ENCODE peak calls at places on chromosome 14, in six cellular contexts. J is tibial nerve, L is IMR-90, F is breast epithelium, S is uterus, Y is A549. X is an unnamed sample.

GRCh38 chr14:81323621-81324400 is 76.3 kb downstream of the STON2 start:
- DNase-seq in F (peak; percentile 54), Y (peak; percentile 69), S (no peak), J (no peak), L (no peak), X (no peak)

GRCh38 chr14:91388551-91388975 is 29.1 kb downstream of the CCDC88C start:
- DNase-seq in Y (no peak), F (no peak), J (no peak), S (no peak), L (peak; percentile 59), X (no peak)

GRCh38 chr14:34099630-34100029 is 148.8 kb upstream of the EGLN3 start:
- DNase-seq in J (no peak), S (no peak), Y (no peak), L (no peak), F (no peak), X (no peak)

GRCh38 chr14:80216818-80217217 is 5.5 kb upstream of the DIO2 start:
- DNase-seq in J (no peak), F (no peak), Y (no peak), L (peak; percentile 17), S (no peak), X (no peak)

GRCh38 chr14:76778546-76779215 is 17.4 kb downstream of the VASH1 start:
- DNase-seq in J (no peak), S (no peak), F (no peak), L (no peak), Y (no peak), X (peak; percentile 62)

GRCh38 chr14:106872619-106873446 is 1346.5 kb downstream of the TMEM121 start:
- DNase-seq in Y (peak; percentile 53), S (peak; percentile 36), F (no peak), J (no peak), L (no peak), X (no peak)

GRCh38 chr14:94738786-94739185 is 31.1 kb downstream of the GSC start:
- DNase-seq in Y (no peak), J (no peak), L (no peak), F (no peak), S (no peak), X (no peak)

GRCh38 chr14:101888182-101888581 is 76.2 kb upstream of the DYNC1H1 start:
- DNase-seq in Y (no peak), J (no peak), F (no peak), S (no peak), L (no peak), X (no peak)

GRCh38 chr14:94897583-94897982 is 127.7 kb upstream of the GSC start:
- DNase-seq in F (no peak), Y (no peak), L (no peak), S (no peak), J (no peak), X (no peak)

GRCh38 chr14:64706552-64707193 is 2.4 kb downstream of the PLEKHG3 start:
- DNase-seq in Y (no peak), F (no peak), S (peak; percentile 38), L (no peak), J (no peak), X (peak; percentile 59)

GRCh38 chr14:80388980-80389711 is 177.8 kb upstream of the DIO2 start:
- DNase-seq in L (peak; percentile 92), Y (peak; percentile 11), F (no peak), S (no peak), J (no peak), X (no peak)

GRCh38 chr14:81402123-81402495 is 2.0 kb upstream of the STON2 start:
- DNase-seq in F (no peak), J (no peak), L (no peak), Y (no peak), S (no peak), X (no peak)

GRCh38 chr14:95533391-95533821 is 1.4 kb upstream of the GLRX5 start:
- DNase-seq in S (no peak), F (no peak), L (peak; percentile 65), J (no peak), Y (no peak), X (no peak)

GRCh38 chr14:33702293-33702692 is 248.6 kb downstream of the EGLN3 start:
- DNase-seq in S (no peak), F (no peak), J (no peak), L (no peak), Y (no peak), X (no peak)

GRCh38 chr14:52547526-52547925 is 4.8 kb downstream of the TXNDC16 start:
- DNase-seq in Y (no peak), S (no peak), L (no peak), J (no peak), F (no peak), X (no peak)

GRCh38 chr14:70811065-70811464 is 1.8 kb upstream of the MAP3K9 start:
- DNase-seq in J (no peak), S (no peak), Y (no peak), F (no peak), L (peak; percentile 8), X (no peak)

GRCh38 chr14:29061702-29062101 is 295.1 kb downstream of the FOXG1 start:
- DNase-seq in F (no peak), L (no peak), Y (no peak), S (no peak), J (no peak), X (no peak)

GRCh38 chr14:74179775-74180354 is 59.4 kb upstream of the VSX2 start:
- DNase-seq in L (no peak), Y (no peak), F (no peak), J (no peak), S (no peak), X (no peak)

GRCh38 chr14:72745546-72745945 is 148.4 kb downstream of the DPF3 start:
- DNase-seq in J (no peak), L (peak; percentile 89), Y (peak; percentile 15), S (no peak), F (no peak), X (no peak)

GRCh38 chr14:99273724-99274345 is 1.8 kb upstream of the BCL11B start:
- DNase-seq in Y (peak; percentile 33), L (no peak), J (no peak), S (no peak), F (no peak), X (peak; percentile 81)

GRCh38 chr14:92922883-92923743 is at the start of gene CHGA:
- DNase-seq in L (peak; percentile 20), S (peak; percentile 31), F (peak; percentile 60), J (no peak), Y (peak; percentile 60), X (no peak)

GRCh38 chr14:35365130-35366047 is 39.2 kb downstream of the NFKBIA start:
- DNase-seq in F (no peak), J (no peak), Y (peak; percentile 77), S (peak; percentile 69), L (peak; percentile 92), X (peak; percentile 92)

GRCh38 chr14:96762650-96763049 is 34.5 kb upstream of the VRK1 start:
- DNase-seq in J (no peak), F (no peak), Y (peak; percentile 80), S (no peak), L (peak; percentile 58), X (no peak)

GRCh38 chr14:25349269-25349668 is 299.3 kb upstream of the STXBP6 start:
- DNase-seq in S (no peak), Y (no peak), L (no peak), F (no peak), J (no peak), X (no peak)

GRCh38 chr14:40229676-40230075 is 797.4 kb upstream of the FBXO33 start:
- DNase-seq in L (no peak), F (no peak), S (no peak), Y (no peak), J (no peak), X (no peak)

GRCh38 chr14:35332517-35333346 is 40.5 kb downstream of the PSMA6 start:
- DNase-seq in Y (no peak), J (no peak), L (no peak), F (no peak), S (no peak), X (no peak)

GRCh38 chr14:24232645-24233537 is at the start of gene GMPR2:
- DNase-seq in Y (peak; percentile 68), S (no peak), L (no peak), F (no peak), J (no peak), X (no peak)
- TF ChIP-seq POLR2A in Y (no peak), S (no peak), L (peak; percentile 1), F (no peak), J (no peak), X (peak; percentile 31)

GRCh38 chr14:67188326-67188725 is 914 bp upstream of the GARIN2 start:
- DNase-seq in S (no peak), L (no peak), J (no peak), F (no peak), Y (no peak), X (no peak)
- H3K27ac ChIP-seq in S (no peak overlapping the region), L (no peak overlapping the region), J (no peak overlapping the region), F (no peak overlapping the region), Y (no peak overlapping the region), X (no peak overlapping the region)

DNA sequence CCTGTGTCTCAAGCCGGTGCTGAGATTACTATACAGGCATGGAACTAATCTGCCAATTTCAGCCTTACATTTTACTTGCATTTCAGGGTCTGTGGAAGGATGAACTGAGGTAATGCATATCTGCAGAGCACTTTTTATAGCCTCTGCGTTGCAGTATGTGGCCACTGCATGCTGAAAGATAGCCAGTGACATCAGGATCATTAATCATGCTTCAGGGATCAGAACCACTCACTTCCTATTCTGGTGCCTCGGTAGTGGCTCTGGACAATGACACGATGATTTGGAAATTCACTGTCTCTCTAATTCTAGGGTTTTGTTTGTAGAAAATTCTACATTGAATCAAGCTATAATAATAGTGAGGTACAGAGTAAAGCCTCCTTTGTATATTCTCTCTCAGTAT is 554.2 kb upstream of the MIS18BP1 start:
- DNase-seq in F (no peak), L (no peak), S (no peak), Y (no peak), J (no peak), X (no peak)
- H3K4me3 ChIP-seq in F (no peak overlapping the region), L (no peak overlapping the region), S (no peak overlapping the region), Y (no peak overlapping the region), J (no peak overlapping the region), X (no peak overlapping the region)

GRCh38 chr14:100711493-100711892 is 15.2 kb upstream of the DLK1 start:
- DNase-seq in S (no peak), J (no peak), L (no peak), Y (no peak), F (no peak), X (no peak)
- TF ChIP-seq POLR2A in S (no peak), J (no peak), L (no peak), Y (no peak), F (no peak), X (no peak)

DNA sequence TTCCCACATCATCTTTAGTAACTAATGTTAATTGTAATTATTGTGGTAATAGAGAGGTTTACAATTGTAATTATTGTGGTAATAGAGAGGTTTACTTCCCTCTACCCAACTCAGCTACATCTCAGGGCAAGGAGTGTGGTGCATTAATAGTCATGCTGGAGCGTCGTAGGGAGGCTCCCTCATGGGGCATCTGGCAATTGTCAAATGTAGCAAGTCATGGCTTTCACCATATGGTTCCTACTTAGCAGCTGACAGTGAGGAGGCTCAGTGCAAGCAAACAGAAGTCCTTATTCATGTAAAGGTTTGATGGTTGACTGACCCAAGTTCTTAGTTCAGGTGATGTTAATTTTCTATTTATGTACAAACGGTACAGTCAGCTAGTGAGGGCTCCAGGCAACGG is 1012.0 kb downstream of the FLRT2 start:
- DNase-seq in F (no peak), Y (no peak), L (no peak), S (no peak), J (no peak), X (no peak)
- H3K27ac ChIP-seq in F (no peak overlapping the region), Y (no peak overlapping the region), L (no peak overlapping the region), S (no peak overlapping the region), J (no peak overlapping the region), X (no peak overlapping the region)